ENCODE peak calls at places on chromosomes 4 and X, in five cellular contexts. N is cardiac muscle cell, B is right atrium auricular region, W is A549, S is fibroblast of mammary gland. P is an unnamed sample.
A peak's percentile ranks its signal among the peaks of the same experiment; 100 is the strongest.

GRCh38 chr4:47824844-47825243 is 13.0 kb downstream of the CORIN start:
- DNase-seq in S (no peak), N (no peak), W (no peak), B (no peak), P (no peak)

GRCh38 chr4:51901363-51901762 is 58.4 kb downstream of the DCUN1D4 start:
- DNase-seq in N (no peak), W (no peak), S (no peak), B (no peak), P (no peak)

GRCh38 chrX:39065051-39065871 is 264.0 kb downstream of the MID1IP1 start:
- DNase-seq in B (no peak), S (no peak), N (no peak), W (no peak), P (no peak)

GRCh38 chrX:69496143-69496542 is 8.0 kb upstream of the NALF2 start:
- DNase-seq in S (no peak), B (no peak), W (no peak), N (no peak), P (no peak)

GRCh38 chr4:118850813-118851173 is 14.9 kb upstream of the SEC24D start:
- DNase-seq in B (no peak), N (no peak), S (no peak), W (no peak), P (no peak)

GRCh38 chr4:117225441-117225840 is 140.1 kb upstream of the TRAM1L1 start:
- DNase-seq in S (no peak), W (no peak), B (no peak), N (no peak), P (no peak)

GRCh38 chr4:181528570-181529184 is 714.5 kb upstream of the TENM3 start:
- DNase-seq in N (peak; percentile 81), B (no peak), S (peak; percentile 73), W (peak; percentile 55), P (peak; percentile 19)

GRCh38 chrX:54181196-54181953 is 1.7 kb downstream of the FAM120C start:
- DNase-seq in N (peak; percentile 41), W (no peak), B (no peak), S (peak; percentile 16), P (no peak)

GRCh38 chr4:52926575-52926974 is 64.5 kb downstream of the RASL11B start:
- DNase-seq in N (no peak), B (no peak), S (no peak), W (no peak), P (no peak)
- H3K4me3 ChIP-seq in N (no peak overlapping the region), B (no peak overlapping the region), S (no peak overlapping the region), W (no peak overlapping the region), P (no peak overlapping the region)

GRCh38 chrX:153794897-153795816 is 689 bp downstream of the SSR4 start:
- DNase-seq in S (peak; percentile 3), W (peak; percentile 17), B (no peak), N (peak; percentile 13), P (no peak)
- H3K4me3 ChIP-seq in S (peak overlapping the region; percentile 66), W (peak overlapping the region; percentile 79), B (peak overlapping the region; percentile 63), N (peak overlapping the region; percentile 46), P (peak overlapping the region; percentile 70)

GRCh38 chrX:134313418-134313817 is 76.4 kb downstream of the CCDC160 start:
- DNase-seq in N (no peak), B (no peak), S (no peak), W (no peak), P (no peak)
- H3K4me3 ChIP-seq in N (no peak overlapping the region), B (no peak overlapping the region), S (no peak overlapping the region), W (no peak overlapping the region), P (no peak overlapping the region)

GRCh38 chrX:124228849-124229248 is 103.6 kb upstream of the TEX13D start:
- DNase-seq in N (no peak), S (no peak), W (no peak), B (no peak), P (no peak)
- H3K4me3 ChIP-seq in N (no peak overlapping the region), S (no peak overlapping the region), W (no peak overlapping the region), B (no peak overlapping the region), P (no peak overlapping the region)

P was measured in AG04449.